ENCODE peak calls at places on chromosomes 11 and 22, in five cellular contexts. One of them, this sample, is unnamed.

GRCh38 chr11:118790357-118791014 is 478 bp downstream of the DDX6 start:
- DNase-seq in AG09309: peak
- DNase-seq in cardiac fibroblast: peak
- DNase-seq in right lobe of liver: peak
- DNase-seq in heart right ventricle: peak
- DNase-seq in this sample: no peak

GRCh38 chr11:95706974-95707387 is 82.6 kb downstream of the FAM76B start:
- DNase-seq in AG09309: no peak
- DNase-seq in right lobe of liver: no peak
- DNase-seq in heart right ventricle: no peak
- DNase-seq in cardiac fibroblast: no peak
- DNase-seq in this sample: no peak

GRCh38 chr11:35629914-35630313 is 11.7 kb downstream of the FJX1 start:
- DNase-seq in cardiac fibroblast: peak
- DNase-seq in AG09309: peak
- DNase-seq in right lobe of liver: no peak
- DNase-seq in heart right ventricle: no peak
- DNase-seq in this sample: peak

GRCh38 chr11:209275-210121 is 2.0 kb downstream of the RIC8A start:
- DNase-seq in right lobe of liver: no peak
- DNase-seq in heart right ventricle: no peak
- DNase-seq in cardiac fibroblast: peak
- DNase-seq in AG09309: no peak
- DNase-seq in this sample: no peak

GRCh38 chr11:72519220-72519881 is 85.0 kb upstream of the CLPB start:
- DNase-seq in cardiac fibroblast: no peak
- DNase-seq in right lobe of liver: no peak
- DNase-seq in heart right ventricle: no peak
- DNase-seq in AG09309: no peak
- DNase-seq in this sample: no peak

GRCh38 chr11:6608726-6609501 is 3.1 kb downstream of the TAF10 start:
- DNase-seq in heart right ventricle: no peak
- DNase-seq in AG09309: no peak
- DNase-seq in right lobe of liver: no peak
- DNase-seq in cardiac fibroblast: no peak
- DNase-seq in this sample: no peak

GRCh38 chr11:69686856-69687255 is 11.7 kb upstream of the LTO1 start:
- DNase-seq in right lobe of liver: no peak
- DNase-seq in cardiac fibroblast: no peak
- DNase-seq in heart right ventricle: no peak
- DNase-seq in AG09309: no peak
- DNase-seq in this sample: no peak

GRCh38 chr11:128692750-128693578 is 908 bp upstream of the FLI1 start:
- DNase-seq in right lobe of liver: peak
- DNase-seq in AG09309: no peak
- DNase-seq in heart right ventricle: peak
- DNase-seq in cardiac fibroblast: peak
- DNase-seq in this sample: no peak

GRCh38 chr11:111561801-111562325 is 21.3 kb downstream of the LAYN start:
- DNase-seq in AG09309: no peak
- DNase-seq in heart right ventricle: no peak
- DNase-seq in right lobe of liver: no peak
- DNase-seq in cardiac fibroblast: peak
- DNase-seq in this sample: peak

GRCh38 chr11:12469451-12469850 is 92.1 kb downstream of the PARVA start:
- DNase-seq in heart right ventricle: no peak
- DNase-seq in cardiac fibroblast: peak
- DNase-seq in AG09309: no peak
- DNase-seq in right lobe of liver: no peak
- DNase-seq in this sample: no peak

GRCh38 chr11:2355000-2355644 is 22.0 kb upstream of the CD81 start:
- DNase-seq in right lobe of liver: no peak
- DNase-seq in heart right ventricle: no peak
- DNase-seq in AG09309: no peak
- DNase-seq in cardiac fibroblast: peak
- DNase-seq in this sample: peak

GRCh38 chr11:71116435-71117040 is 135.8 kb downstream of the SHANK2 start:
- DNase-seq in AG09309: no peak
- DNase-seq in right lobe of liver: no peak
- DNase-seq in heart right ventricle: no peak
- DNase-seq in cardiac fibroblast: no peak
- DNase-seq in this sample: no peak

GRCh38 chr11:78832226-78832947 is 257.7 kb upstream of the NARS2 start:
- DNase-seq in cardiac fibroblast: peak
- DNase-seq in AG09309: no peak
- DNase-seq in heart right ventricle: no peak
- DNase-seq in right lobe of liver: no peak
- DNase-seq in this sample: no peak

GRCh38 chr11:14411818-14412217 is 52.8 kb upstream of the RRAS2 start:
- DNase-seq in heart right ventricle: no peak
- DNase-seq in cardiac fibroblast: peak
- DNase-seq in right lobe of liver: no peak
- DNase-seq in AG09309: peak
- DNase-seq in this sample: peak

GRCh38 chr11:122095950-122096942 is 19.8 kb downstream of the BLID start:
- DNase-seq in heart right ventricle: no peak
- DNase-seq in cardiac fibroblast: peak
- DNase-seq in right lobe of liver: no peak
- DNase-seq in AG09309: no peak
- DNase-seq in this sample: no peak
- H3K4me3 ChIP-seq in heart right ventricle: peak
- H3K4me3 ChIP-seq in cardiac fibroblast: peak
- H3K4me3 ChIP-seq in right lobe of liver: no peak
- H3K4me3 ChIP-seq in AG09309: peak
- H3K4me3 ChIP-seq in this sample: peak

DNA sequence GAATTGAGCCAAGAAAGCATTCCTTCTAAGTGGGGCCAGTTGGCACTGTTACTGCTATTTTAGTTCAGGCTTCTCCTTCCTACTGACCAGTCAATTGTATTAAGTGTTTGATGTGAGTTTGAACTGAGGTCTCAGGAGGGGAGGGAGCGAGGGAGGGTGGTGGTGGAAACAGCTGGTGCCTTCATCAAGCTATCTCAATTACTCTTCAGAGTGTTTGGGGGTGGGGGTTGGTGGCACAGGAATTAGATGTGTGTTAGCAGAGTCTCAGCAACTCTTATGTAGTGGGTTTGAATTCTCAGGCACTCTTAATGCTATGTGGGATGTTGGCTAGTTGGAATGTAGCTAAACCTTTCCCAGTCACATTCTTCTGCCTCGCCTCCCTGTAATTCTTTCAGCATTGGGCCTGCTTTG is 14.5 kb downstream of the CTNND1 start:
- DNase-seq in AG09309: no peak
- DNase-seq in cardiac fibroblast: peak
- DNase-seq in heart right ventricle: no peak
- DNase-seq in right lobe of liver: no peak
- DNase-seq in this sample: no peak
- H3K4me3 ChIP-seq in AG09309: no peak
- H3K4me3 ChIP-seq in cardiac fibroblast: no peak
- H3K4me3 ChIP-seq in heart right ventricle: peak
- H3K4me3 ChIP-seq in right lobe of liver: no peak
- H3K4me3 ChIP-seq in this sample: peak

DNA sequence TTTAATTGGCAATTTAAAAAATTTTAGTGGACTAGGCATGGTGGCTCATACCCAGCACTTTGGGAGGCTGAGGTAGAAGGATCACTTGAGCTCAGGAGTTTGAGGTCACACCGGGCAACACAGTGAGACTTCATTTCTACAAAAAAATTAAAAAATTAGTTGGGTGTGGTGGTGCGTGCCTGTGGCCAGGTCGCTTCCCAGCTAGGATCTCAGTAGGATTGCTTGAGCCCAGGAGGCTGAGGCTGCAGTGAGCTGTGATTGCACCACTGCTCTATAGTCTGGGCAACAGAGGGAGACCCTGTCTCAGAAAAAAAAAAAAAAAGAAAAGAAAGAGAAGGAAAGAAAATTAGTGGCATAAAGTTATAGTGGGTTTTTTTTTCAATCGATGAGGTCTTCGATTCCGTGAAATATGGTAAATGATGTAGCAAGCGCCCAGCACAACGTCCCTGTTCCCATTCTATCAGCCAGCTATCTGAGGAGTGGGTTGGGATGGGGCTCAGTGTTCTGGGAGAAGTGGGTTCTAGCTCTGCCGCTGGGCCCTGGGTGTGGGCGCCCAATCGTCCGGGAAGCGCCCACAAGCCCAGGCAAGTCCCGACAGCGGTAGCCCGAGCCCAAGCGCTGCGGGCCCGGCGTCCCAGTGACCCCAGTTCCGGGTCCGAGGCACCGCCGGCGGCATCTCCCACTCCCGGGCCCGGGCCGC is 1.4 kb downstream of the FOSL1 start:
- DNase-seq in cardiac fibroblast: no peak
- DNase-seq in right lobe of liver: no peak
- DNase-seq in heart right ventricle: no peak
- DNase-seq in AG09309: no peak
- DNase-seq in this sample: no peak
- H3K4me3 ChIP-seq in cardiac fibroblast: peak
- H3K4me3 ChIP-seq in right lobe of liver: peak
- H3K4me3 ChIP-seq in heart right ventricle: peak
- H3K4me3 ChIP-seq in AG09309: peak
- H3K4me3 ChIP-seq in this sample: peak

DNA sequence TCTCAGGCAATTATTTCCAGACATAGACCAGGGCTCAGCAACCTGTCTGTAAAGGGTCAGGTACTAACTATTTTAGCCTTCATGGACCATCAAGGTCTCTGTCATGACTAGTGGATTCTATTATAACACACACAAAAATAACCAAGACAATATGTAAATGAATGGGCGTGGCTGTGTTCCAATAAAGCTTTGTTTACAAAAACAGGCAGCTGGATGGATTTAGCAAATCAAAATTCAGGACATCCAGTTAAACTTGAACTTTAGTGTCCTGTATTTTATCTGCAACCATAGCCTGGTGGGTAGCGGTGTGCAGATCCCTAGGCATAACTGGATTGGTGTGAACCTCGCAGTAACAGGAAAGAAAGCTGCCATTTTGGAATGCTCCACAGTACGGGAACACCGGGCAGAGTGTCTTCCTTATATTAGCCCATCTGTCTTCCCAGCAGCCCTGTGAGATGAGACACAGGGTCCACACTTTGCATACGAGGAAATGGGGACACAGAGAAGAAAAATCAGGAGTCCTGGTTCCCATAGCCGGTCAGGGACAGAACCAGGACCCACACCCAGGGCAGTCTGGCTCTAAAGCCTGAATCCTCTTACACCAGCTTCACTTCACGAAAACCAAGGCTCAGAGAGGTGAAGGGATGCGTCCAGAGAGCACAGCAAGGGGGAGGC is 15.6 kb downstream of the LIF start:
- DNase-seq in heart right ventricle: no peak
- DNase-seq in AG09309: no peak
- DNase-seq in cardiac fibroblast: no peak
- DNase-seq in right lobe of liver: no peak
- DNase-seq in this sample: no peak
- H3K4me3 ChIP-seq in heart right ventricle: no peak
- H3K4me3 ChIP-seq in AG09309: no peak
- H3K4me3 ChIP-seq in cardiac fibroblast: no peak
- H3K4me3 ChIP-seq in right lobe of liver: no peak
- H3K4me3 ChIP-seq in this sample: no peak

GRCh38 chr22:32490279-32490678 is 15.7 kb downstream of the FBXO7 start:
- DNase-seq in cardiac fibroblast: no peak
- DNase-seq in right lobe of liver: no peak
- DNase-seq in heart right ventricle: no peak
- DNase-seq in AG09309: no peak
- DNase-seq in this sample: no peak

GRCh38 chr22:32482708-32483107 is 8.1 kb downstream of the FBXO7 start:
- DNase-seq in heart right ventricle: no peak
- DNase-seq in cardiac fibroblast: no peak
- DNase-seq in AG09309: no peak
- DNase-seq in right lobe of liver: no peak
- DNase-seq in this sample: no peak

GRCh38 chr22:32487021-32487420 is 12.4 kb downstream of the FBXO7 start:
- DNase-seq in heart right ventricle: no peak
- DNase-seq in cardiac fibroblast: no peak
- DNase-seq in right lobe of liver: no peak
- DNase-seq in AG09309: no peak
- DNase-seq in this sample: no peak
- H3K4me3 ChIP-seq in heart right ventricle: no peak
- H3K4me3 ChIP-seq in cardiac fibroblast: no peak
- H3K4me3 ChIP-seq in right lobe of liver: no peak
- H3K4me3 ChIP-seq in AG09309: no peak
- H3K4me3 ChIP-seq in this sample: no peak

GRCh38 chr22:22927888-22928665 is 40.5 kb downstream of the IGLL5 start:
- DNase-seq in right lobe of liver: no peak
- DNase-seq in heart right ventricle: no peak
- DNase-seq in cardiac fibroblast: no peak
- DNase-seq in AG09309: no peak
- DNase-seq in this sample: no peak
- H3K4me3 ChIP-seq in right lobe of liver: no peak
- H3K4me3 ChIP-seq in heart right ventricle: no peak
- H3K4me3 ChIP-seq in cardiac fibroblast: no peak
- H3K4me3 ChIP-seq in AG09309: no peak
- H3K4me3 ChIP-seq in this sample: no peak

DNA sequence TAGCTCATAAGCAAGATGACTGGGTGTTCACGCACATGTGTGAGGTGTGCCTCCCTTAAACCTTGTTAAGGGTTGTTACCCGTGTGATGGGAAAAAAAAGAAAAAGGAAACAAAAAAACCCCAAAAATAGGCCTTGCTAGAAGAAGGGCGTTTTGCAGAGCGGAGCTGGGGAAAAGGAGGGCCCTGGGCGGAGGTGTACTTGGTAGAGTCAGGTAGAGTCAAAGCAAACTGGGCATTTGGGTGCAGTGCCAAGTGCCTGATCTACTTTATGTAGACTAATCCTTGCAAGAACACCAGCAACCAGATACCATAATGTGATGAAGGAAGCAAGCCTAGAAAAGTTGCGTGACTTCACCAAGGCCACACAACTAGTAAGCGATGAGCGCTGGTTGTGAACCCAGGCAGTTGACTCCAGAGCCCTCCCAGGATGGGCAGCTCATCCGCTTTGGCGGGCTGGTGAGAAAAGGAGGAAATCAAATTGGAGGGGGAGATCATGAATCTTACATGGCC is 1.2 kb upstream of the TIRAP start:
- DNase-seq in cardiac fibroblast: no peak
- DNase-seq in heart right ventricle: no peak
- DNase-seq in right lobe of liver: no peak
- DNase-seq in AG09309: no peak
- DNase-seq in this sample: no peak
- H3K4me3 ChIP-seq in cardiac fibroblast: no peak
- H3K4me3 ChIP-seq in heart right ventricle: peak
- H3K4me3 ChIP-seq in right lobe of liver: peak
- H3K4me3 ChIP-seq in AG09309: no peak
- H3K4me3 ChIP-seq in this sample: peak

GRCh38 chr11:86495341-86495740 is 120.7 kb downstream of the CCDC81 start:
- DNase-seq in AG09309: no peak
- DNase-seq in right lobe of liver: no peak
- DNase-seq in heart right ventricle: no peak
- DNase-seq in cardiac fibroblast: no peak
- DNase-seq in this sample: no peak
- H3K4me3 ChIP-seq in AG09309: no peak
- H3K4me3 ChIP-seq in right lobe of liver: no peak
- H3K4me3 ChIP-seq in heart right ventricle: no peak
- H3K4me3 ChIP-seq in cardiac fibroblast: no peak
- H3K4me3 ChIP-seq in this sample: no peak